ENCODE peak calls at places on chromosomes 3 and 15, in eight cellular contexts. F, O, W, G, I, T, A and B are unnamed samples.

GRCh38 chr15:32750981-32751380 is 33.2 kb downstream of the GREM1 start:
- DNase-seq in F (no peak), W (no peak), I (no peak), A (no peak), G (no peak), T (no peak), O (no peak), B (no peak)

GRCh38 chr3:161913786-161914389 is 417.3 kb downstream of the OTOL1 start:
- DNase-seq in I (no peak), A (peak; percentile 56), T (no peak), F (peak; percentile 66), O (no peak), G (no peak), W (no peak), B (no peak)

GRCh38 chr3:69252631-69253030 is 130.2 kb upstream of the LMOD3 start:
- DNase-seq in I (no peak), F (no peak), W (no peak), O (no peak), T (no peak), A (no peak), G (no peak), B (no peak)

GRCh38 chr15:45314960-45315359 is 62.9 kb downstream of the SLC28A2 start:
- DNase-seq in F (peak; percentile 12), T (no peak), A (no peak), G (no peak), I (peak; percentile 9), O (no peak), W (peak; percentile 55), B (no peak)

GRCh38 chr15:68786753-68787152 is 33.9 kb downstream of the ANP32A start:
- DNase-seq in W (no peak), T (no peak), I (no peak), A (no peak), O (no peak), F (no peak), G (no peak), B (no peak)

GRCh38 chr3:134378384-134378783 is 4.1 kb upstream of the AMOTL2 start:
- DNase-seq in F (no peak), T (no peak), I (no peak), G (peak; percentile 74), A (no peak), O (peak; percentile 47), W (peak; percentile 64), B (no peak)

GRCh38 chr15:57604502-57604901 is 12.8 kb downstream of the MYZAP start:
- DNase-seq in O (no peak), A (no peak), T (no peak), G (no peak), F (no peak), I (no peak), W (no peak), B (no peak)

GRCh38 chr15:90912770-90913075 is 9.6 kb downstream of the MAN2A2 start:
- DNase-seq in T (no peak), I (no peak), W (no peak), A (no peak), F (no peak), G (no peak), O (no peak), B (no peak)

GRCh38 chr15:90141646-90142045 is 39.4 kb upstream of the IDH2 start:
- DNase-seq in F (peak; percentile 18), A (peak; percentile 19), O (peak; percentile 55), I (no peak), G (no peak), W (peak; percentile 46), T (no peak), B (no peak)

GRCh38 chr3:69320867-69321266 is 65.0 kb downstream of the FRMD4B start:
- DNase-seq in A (no peak), I (no peak), T (no peak), F (no peak), W (no peak), G (peak; percentile 70), O (peak; percentile 19), B (no peak)

GRCh38 chr3:43526956-43527355 is 94.9 kb downstream of the ANO10 start:
- DNase-seq in F (no peak), W (no peak), O (no peak), I (no peak), G (no peak), T (no peak), A (no peak), B (no peak)

GRCh38 chr3:158725348-158725966 is 6.8 kb downstream of the RARRES1 start:
- DNase-seq in I (no peak), F (peak; percentile 97), O (no peak), W (peak; percentile 60), A (peak; percentile 98), T (peak; percentile 49), G (peak; percentile 75), B (no peak)

GRCh38 chr3:187628169-187628568 is 42.0 kb downstream of the SST start:
- DNase-seq in T (no peak), G (no peak), F (no peak), A (no peak), I (no peak), W (no peak), O (peak; percentile 14), B (peak; percentile 13)

GRCh38 chr15:28086175-28086703 is 12.9 kb downstream of the OCA2 start:
- DNase-seq in I (peak; percentile 54), G (no peak), O (peak; percentile 69), W (peak; percentile 80), A (peak; percentile 32), T (no peak), F (peak; percentile 52), B (peak; percentile 61)

GRCh38 chr3:42236611-42237010 is 29.4 kb downstream of the CCK start:
- DNase-seq in F (no peak), T (no peak), G (no peak), W (no peak), I (no peak), O (no peak), A (no peak), B (no peak)

GRCh38 chr3:148975277-148975676 is 16.1 kb upstream of the GYG1 start:
- DNase-seq in A (no peak), O (no peak), F (no peak), T (peak; percentile 68), I (no peak), G (no peak), W (no peak), B (no peak)

GRCh38 chr3:151282921-151283320 is 4.6 kb upstream of the P2RY14 start:
- DNase-seq in T (no peak), I (no peak), A (peak; percentile 46), O (no peak), G (no peak), W (peak; percentile 52), F (peak; percentile 54), B (no peak)

GRCh38 chr3:125220681-125221429 is 8.3 kb upstream of the SLC12A8 start:
- DNase-seq in G (no peak), F (peak; percentile 54), I (no peak), A (no peak), W (no peak), O (no peak), T (no peak), B (no peak)

DNA sequence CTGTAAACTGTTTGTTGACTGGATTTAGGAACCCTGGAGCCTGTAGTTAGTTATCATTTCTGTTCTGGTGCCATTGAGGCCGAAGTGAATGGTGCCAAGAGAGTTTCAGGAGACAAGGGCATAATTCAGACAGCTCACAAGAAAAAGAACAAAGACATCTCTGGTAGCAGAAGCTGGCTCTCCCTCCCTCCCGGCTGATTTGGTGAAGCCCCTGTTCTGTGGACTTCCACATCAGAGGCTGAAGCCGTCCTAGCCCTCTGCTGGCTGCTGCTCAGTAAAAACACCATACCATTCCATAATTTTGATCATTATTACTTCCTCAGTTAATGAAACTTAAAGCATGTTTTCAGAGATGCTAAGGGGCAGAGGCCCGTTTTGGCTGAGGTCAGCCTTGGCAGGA is 381.2 kb upstream of the WNT5A start:
- DNase-seq in A (no peak), I (peak; percentile 4), G (no peak), F (no peak), T (no peak), W (no peak), O (no peak), B (no peak)
- TF ChIP-seq CTCF in A (peak; percentile 22), I (no peak), G (no peak), F (no peak), T (no peak), W (peak; percentile 11), O (no peak), B (no peak)

GRCh38 chr15:80996247-80996646 is 4.5 kb upstream of the TLNRD1 start:
- DNase-seq in I (no peak), O (peak; percentile 24), F (no peak), T (no peak), A (no peak), W (no peak), G (no peak), B (no peak)
- TF ChIP-seq CTCF in I (peak; percentile 62), O (peak; percentile 83), F (peak; percentile 74), T (peak; percentile 42), A (peak; percentile 37), W (peak; percentile 39), G (no peak), B (peak; percentile 33)

DNA sequence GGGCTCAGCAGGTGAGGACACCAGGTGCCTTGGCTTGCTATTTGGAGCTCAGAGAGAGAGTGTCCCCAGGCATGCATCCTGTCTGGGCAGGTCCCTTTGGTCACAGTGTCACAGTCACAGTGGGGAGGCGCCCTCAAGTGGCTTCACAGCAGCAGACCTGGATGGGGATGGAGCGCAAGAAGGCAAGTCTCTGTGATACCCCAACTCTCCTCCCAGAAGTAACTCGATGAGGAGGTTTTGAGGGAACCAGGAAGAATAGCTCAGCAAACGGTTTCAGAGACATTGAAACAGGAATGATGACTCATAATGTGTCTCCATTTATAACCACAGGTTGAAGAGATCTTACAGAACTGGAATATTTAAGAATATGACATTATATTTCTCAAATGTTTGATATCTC is 66.5 kb upstream of the SH3GL3 start:
- DNase-seq in O (peak; percentile 88), I (no peak), T (no peak), F (peak; percentile 43), G (no peak), A (no peak), W (peak; percentile 45), B (peak; percentile 52)
- TF ChIP-seq CTCF in O (peak; percentile 95), I (peak; percentile 50), T (no peak), F (peak; percentile 69), G (no peak), A (no peak), W (peak; percentile 47), B (peak; percentile 13)

GRCh38 chr3:163626753-163627152 is 1451.5 kb downstream of the SI start:
- DNase-seq in G (no peak), I (no peak), A (no peak), W (no peak), T (no peak), O (no peak), F (no peak), B (no peak)

DNA sequence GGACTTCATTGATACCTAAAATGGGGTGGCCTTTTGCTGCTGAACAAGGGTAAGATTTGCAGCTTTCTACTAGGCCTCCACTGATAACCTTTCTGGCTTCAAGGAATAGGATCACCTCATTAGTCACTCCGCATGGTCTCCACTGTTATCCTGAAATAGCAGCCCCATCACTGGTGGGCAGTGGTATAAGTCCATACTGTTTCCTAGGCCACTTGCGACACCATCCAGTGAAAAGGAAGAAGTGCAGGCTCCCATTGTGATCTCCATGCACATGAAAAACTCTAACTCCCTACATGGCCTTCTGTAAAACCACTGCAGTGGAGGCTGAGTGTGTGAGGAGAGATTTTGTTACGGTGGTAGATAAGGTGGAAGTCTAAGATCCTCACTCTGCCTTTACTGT is 1455.9 kb downstream of the SI start:
- DNase-seq in F (no peak), I (peak; percentile 16), W (peak; percentile 27), O (peak; percentile 45), G (no peak), A (peak; percentile 1), T (no peak), B (peak; percentile 32)
- TF ChIP-seq CTCF in F (no peak), I (peak; percentile 52), W (peak; percentile 44), O (peak; percentile 64), G (no peak), A (peak; percentile 49), T (no peak), B (peak; percentile 59)